ENCODE peak calls at places on chromosome 22, in seven cellular contexts. One of them, this sample, is unnamed.

GRCh38 chr22:24875862-24876506 is 70.0 kb downstream of the SGSM1 start:
- DNase-seq in NCI-H1694 treated with DMSO at 0.1 percent for 48 hours: no peak
- DNase-seq in AG04449: no peak
- DNase-seq in effector CD8-positive, alpha-beta T cell: no peak
- DNase-seq in pancreas: no peak
- DNase-seq in stimulated activated CD4-positive, alpha-beta T cell treated with anti-CD3 and anti-CD28 coated beads, Interleukin-4, amount 100 ng/mL, for 48 hours: peak; percentile 26
- DNase-seq in renal cortical epithelial cell: peak; percentile 12
- DNase-seq in this sample: peak; percentile 4

GRCh38 chr22:41445171-41446056 is 1.2 kb downstream of the TOB2 start:
- DNase-seq in NCI-H1694 treated with DMSO at 0.1 percent for 48 hours: no peak
- DNase-seq in AG04449: no peak
- DNase-seq in effector CD8-positive, alpha-beta T cell: no peak
- DNase-seq in pancreas: peak; percentile 49
- DNase-seq in stimulated activated CD4-positive, alpha-beta T cell treated with anti-CD3 and anti-CD28 coated beads, Interleukin-4, amount 100 ng/mL, for 48 hours: no peak
- DNase-seq in renal cortical epithelial cell: no peak
- DNase-seq in this sample: no peak

GRCh38 chr22:20106849-20107237 is 9.1 kb upstream of the RANBP1 start:
- DNase-seq in NCI-H1694 treated with DMSO at 0.1 percent for 48 hours: no peak
- DNase-seq in AG04449: no peak
- DNase-seq in effector CD8-positive, alpha-beta T cell: no peak
- DNase-seq in pancreas: no peak
- DNase-seq in stimulated activated CD4-positive, alpha-beta T cell treated with anti-CD3 and anti-CD28 coated beads, Interleukin-4, amount 100 ng/mL, for 48 hours: no peak
- DNase-seq in renal cortical epithelial cell: no peak
- DNase-seq in this sample: no peak

GRCh38 chr22:21587803-21588611 is 20.5 kb downstream of the UBE2L3 start:
- DNase-seq in NCI-H1694 treated with DMSO at 0.1 percent for 48 hours: no peak
- DNase-seq in AG04449: no peak
- DNase-seq in effector CD8-positive, alpha-beta T cell: no peak
- DNase-seq in pancreas: no peak
- DNase-seq in stimulated activated CD4-positive, alpha-beta T cell treated with anti-CD3 and anti-CD28 coated beads, Interleukin-4, amount 100 ng/mL, for 48 hours: peak; percentile 35
- DNase-seq in renal cortical epithelial cell: no peak
- DNase-seq in this sample: peak; percentile 38

GRCh38 chr22:38455530-38456271 is 702 bp upstream of the KCNJ4 start:
- DNase-seq in NCI-H1694 treated with DMSO at 0.1 percent for 48 hours: no peak
- DNase-seq in AG04449: no peak
- DNase-seq in effector CD8-positive, alpha-beta T cell: no peak
- DNase-seq in pancreas: no peak
- DNase-seq in stimulated activated CD4-positive, alpha-beta T cell treated with anti-CD3 and anti-CD28 coated beads, Interleukin-4, amount 100 ng/mL, for 48 hours: no peak
- DNase-seq in renal cortical epithelial cell: no peak
- DNase-seq in this sample: no peak

GRCh38 chr22:37205046-37205445 is 7.2 kb downstream of the SSTR3 start:
- DNase-seq in NCI-H1694 treated with DMSO at 0.1 percent for 48 hours: no peak
- DNase-seq in AG04449: no peak
- DNase-seq in effector CD8-positive, alpha-beta T cell: no peak
- DNase-seq in pancreas: no peak
- DNase-seq in stimulated activated CD4-positive, alpha-beta T cell treated with anti-CD3 and anti-CD28 coated beads, Interleukin-4, amount 100 ng/mL, for 48 hours: no peak
- DNase-seq in renal cortical epithelial cell: no peak
- DNase-seq in this sample: no peak

GRCh38 chr22:48306785-48307570 is 1520.7 kb downstream of the BRD1 start:
- DNase-seq in NCI-H1694 treated with DMSO at 0.1 percent for 48 hours: no peak
- DNase-seq in AG04449: no peak
- DNase-seq in effector CD8-positive, alpha-beta T cell: no peak
- DNase-seq in pancreas: no peak
- DNase-seq in stimulated activated CD4-positive, alpha-beta T cell treated with anti-CD3 and anti-CD28 coated beads, Interleukin-4, amount 100 ng/mL, for 48 hours: no peak
- DNase-seq in renal cortical epithelial cell: no peak
- DNase-seq in this sample: no peak

GRCh38 chr22:35634981-35635540 is 13.2 kb upstream of the APOL6 start:
- DNase-seq in NCI-H1694 treated with DMSO at 0.1 percent for 48 hours: no peak
- DNase-seq in AG04449: no peak
- DNase-seq in effector CD8-positive, alpha-beta T cell: no peak
- DNase-seq in pancreas: no peak
- DNase-seq in stimulated activated CD4-positive, alpha-beta T cell treated with anti-CD3 and anti-CD28 coated beads, Interleukin-4, amount 100 ng/mL, for 48 hours: no peak
- DNase-seq in renal cortical epithelial cell: no peak
- DNase-seq in this sample: no peak

GRCh38 chr22:49826603-49827306 is 918 bp downstream of the BRD1 start:
- DNase-seq in NCI-H1694 treated with DMSO at 0.1 percent for 48 hours: no peak
- DNase-seq in AG04449: no peak
- DNase-seq in effector CD8-positive, alpha-beta T cell: peak; percentile 23
- DNase-seq in pancreas: no peak
- DNase-seq in stimulated activated CD4-positive, alpha-beta T cell treated with anti-CD3 and anti-CD28 coated beads, Interleukin-4, amount 100 ng/mL, for 48 hours: no peak
- DNase-seq in renal cortical epithelial cell: no peak
- DNase-seq in this sample: no peak

GRCh38 chr22:19686946-19687345 is 27.4 kb upstream of the SEPTIN5 start:
- DNase-seq in NCI-H1694 treated with DMSO at 0.1 percent for 48 hours: no peak
- DNase-seq in AG04449: no peak
- DNase-seq in effector CD8-positive, alpha-beta T cell: no peak
- DNase-seq in pancreas: no peak
- DNase-seq in stimulated activated CD4-positive, alpha-beta T cell treated with anti-CD3 and anti-CD28 coated beads, Interleukin-4, amount 100 ng/mL, for 48 hours: no peak
- DNase-seq in renal cortical epithelial cell: no peak
- DNase-seq in this sample: no peak

GRCh38 chr22:26648761-26649363 is 8.5 kb upstream of the MIAT start:
- DNase-seq in NCI-H1694 treated with DMSO at 0.1 percent for 48 hours: no peak
- DNase-seq in AG04449: no peak
- DNase-seq in effector CD8-positive, alpha-beta T cell: no peak
- DNase-seq in pancreas: no peak
- DNase-seq in stimulated activated CD4-positive, alpha-beta T cell treated with anti-CD3 and anti-CD28 coated beads, Interleukin-4, amount 100 ng/mL, for 48 hours: no peak
- DNase-seq in renal cortical epithelial cell: no peak
- DNase-seq in this sample: no peak

GRCh38 chr22:21714784-21715183 is 20.8 kb downstream of the YPEL1 start:
- DNase-seq in NCI-H1694 treated with DMSO at 0.1 percent for 48 hours: no peak
- DNase-seq in AG04449: no peak
- DNase-seq in effector CD8-positive, alpha-beta T cell: no peak
- DNase-seq in pancreas: no peak
- DNase-seq in stimulated activated CD4-positive, alpha-beta T cell treated with anti-CD3 and anti-CD28 coated beads, Interleukin-4, amount 100 ng/mL, for 48 hours: no peak
- DNase-seq in renal cortical epithelial cell: no peak
- DNase-seq in this sample: no peak

GRCh38 chr22:45302751-45303150 is 7.0 kb upstream of the FAM118A start:
- DNase-seq in NCI-H1694 treated with DMSO at 0.1 percent for 48 hours: no peak
- DNase-seq in AG04449: no peak
- DNase-seq in effector CD8-positive, alpha-beta T cell: no peak
- DNase-seq in pancreas: no peak
- DNase-seq in stimulated activated CD4-positive, alpha-beta T cell treated with anti-CD3 and anti-CD28 coated beads, Interleukin-4, amount 100 ng/mL, for 48 hours: no peak
- DNase-seq in renal cortical epithelial cell: no peak
- DNase-seq in this sample: no peak

GRCh38 chr22:23215294-23216204 is 35.2 kb downstream of the BCR start:
- DNase-seq in NCI-H1694 treated with DMSO at 0.1 percent for 48 hours: no peak
- DNase-seq in AG04449: no peak
- DNase-seq in effector CD8-positive, alpha-beta T cell: no peak
- DNase-seq in pancreas: peak; percentile 68
- DNase-seq in stimulated activated CD4-positive, alpha-beta T cell treated with anti-CD3 and anti-CD28 coated beads, Interleukin-4, amount 100 ng/mL, for 48 hours: no peak
- DNase-seq in renal cortical epithelial cell: peak; percentile 79
- DNase-seq in this sample: peak; percentile 80

GRCh38 chr22:24969588-24970301 is 17.2 kb downstream of the KIAA1671 start:
- DNase-seq in NCI-H1694 treated with DMSO at 0.1 percent for 48 hours: no peak
- DNase-seq in AG04449: no peak
- DNase-seq in effector CD8-positive, alpha-beta T cell: no peak
- DNase-seq in pancreas: no peak
- DNase-seq in stimulated activated CD4-positive, alpha-beta T cell treated with anti-CD3 and anti-CD28 coated beads, Interleukin-4, amount 100 ng/mL, for 48 hours: no peak
- DNase-seq in renal cortical epithelial cell: no peak
- DNase-seq in this sample: no peak

GRCh38 chr22:33873186-33873585 is 47.1 kb downstream of the LARGE1 start:
- DNase-seq in NCI-H1694 treated with DMSO at 0.1 percent for 48 hours: no peak
- DNase-seq in AG04449: no peak
- DNase-seq in effector CD8-positive, alpha-beta T cell: no peak
- DNase-seq in pancreas: no peak
- DNase-seq in stimulated activated CD4-positive, alpha-beta T cell treated with anti-CD3 and anti-CD28 coated beads, Interleukin-4, amount 100 ng/mL, for 48 hours: no peak
- DNase-seq in renal cortical epithelial cell: no peak
- DNase-seq in this sample: no peak

GRCh38 chr22:40720538-40721256 is 41.4 kb downstream of the MCHR1 start:
- DNase-seq in NCI-H1694 treated with DMSO at 0.1 percent for 48 hours: no peak
- DNase-seq in AG04449: no peak
- DNase-seq in effector CD8-positive, alpha-beta T cell: no peak
- DNase-seq in pancreas: no peak
- DNase-seq in stimulated activated CD4-positive, alpha-beta T cell treated with anti-CD3 and anti-CD28 coated beads, Interleukin-4, amount 100 ng/mL, for 48 hours: no peak
- DNase-seq in renal cortical epithelial cell: no peak
- DNase-seq in this sample: no peak

GRCh38 chr22:32623943-32624342 is 149.3 kb downstream of the FBXO7 start:
- DNase-seq in NCI-H1694 treated with DMSO at 0.1 percent for 48 hours: no peak
- DNase-seq in AG04449: peak; percentile 67
- DNase-seq in effector CD8-positive, alpha-beta T cell: no peak
- DNase-seq in pancreas: no peak
- DNase-seq in stimulated activated CD4-positive, alpha-beta T cell treated with anti-CD3 and anti-CD28 coated beads, Interleukin-4, amount 100 ng/mL, for 48 hours: no peak
- DNase-seq in renal cortical epithelial cell: peak; percentile 36
- DNase-seq in this sample: no peak

GRCh38 chr22:31327786-31328544 is 18.2 kb downstream of the PATZ1 start:
- DNase-seq in NCI-H1694 treated with DMSO at 0.1 percent for 48 hours: no peak
- DNase-seq in AG04449: no peak
- DNase-seq in effector CD8-positive, alpha-beta T cell: no peak
- DNase-seq in pancreas: no peak
- DNase-seq in stimulated activated CD4-positive, alpha-beta T cell treated with anti-CD3 and anti-CD28 coated beads, Interleukin-4, amount 100 ng/mL, for 48 hours: no peak
- DNase-seq in renal cortical epithelial cell: no peak
- DNase-seq in this sample: no peak

GRCh38 chr22:27216444-27216843 is 559.1 kb downstream of the MIAT start:
- DNase-seq in NCI-H1694 treated with DMSO at 0.1 percent for 48 hours: no peak
- DNase-seq in AG04449: no peak
- DNase-seq in effector CD8-positive, alpha-beta T cell: no peak
- DNase-seq in pancreas: no peak
- DNase-seq in stimulated activated CD4-positive, alpha-beta T cell treated with anti-CD3 and anti-CD28 coated beads, Interleukin-4, amount 100 ng/mL, for 48 hours: no peak
- DNase-seq in renal cortical epithelial cell: no peak
- DNase-seq in this sample: no peak